ENCODE peak calls at places on chromosome 1, in ten cellular contexts. One of them, this sample, is unnamed.

GRCh38 chr1:203777596-203777995 is 12.6 kb downstream of the LAX1 start:
- DNase-seq in sigmoid colon: peak
- DNase-seq in NT2/D1: no peak
- DNase-seq in NCI-H1092: no peak
- DNase-seq in WTC11: no peak
- DNase-seq in globus pallidus: no peak
- DNase-seq in OCI-M1: no peak
- DNase-seq in NCI-H2081: no peak
- DNase-seq in nephron progenitor cell: no peak
- DNase-seq in GM23338: no peak
- DNase-seq in this sample: no peak

GRCh38 chr1:51666463-51666862 is 49.6 kb downstream of the OSBPL9 start:
- DNase-seq in globus pallidus: no peak
- DNase-seq in nephron progenitor cell: no peak
- DNase-seq in NT2/D1: no peak
- DNase-seq in sigmoid colon: no peak
- DNase-seq in WTC11: no peak
- DNase-seq in NCI-H2081: no peak
- DNase-seq in GM23338: no peak
- DNase-seq in NCI-H1092: no peak
- DNase-seq in OCI-M1: no peak
- DNase-seq in this sample: no peak

GRCh38 chr1:224707849-224708725 is 92.0 kb downstream of the CNIH3 start:
- DNase-seq in NCI-H1092: no peak
- DNase-seq in WTC11: no peak
- DNase-seq in GM23338: no peak
- DNase-seq in NCI-H2081: no peak
- DNase-seq in globus pallidus: no peak
- DNase-seq in nephron progenitor cell: no peak
- DNase-seq in OCI-M1: no peak
- DNase-seq in sigmoid colon: no peak
- DNase-seq in NT2/D1: no peak
- DNase-seq in this sample: peak

GRCh38 chr1:213014642-213015041 is 1.0 kb downstream of the ANGEL2 start:
- DNase-seq in sigmoid colon: no peak
- DNase-seq in OCI-M1: peak
- DNase-seq in WTC11: no peak
- DNase-seq in NT2/D1: no peak
- DNase-seq in globus pallidus: peak
- DNase-seq in nephron progenitor cell: no peak
- DNase-seq in GM23338: peak
- DNase-seq in NCI-H2081: no peak
- DNase-seq in NCI-H1092: no peak
- DNase-seq in this sample: no peak

GRCh38 chr1:197838836-197839235 is 63.6 kb upstream of the DENND1B start:
- DNase-seq in NCI-H2081: no peak
- DNase-seq in NCI-H1092: no peak
- DNase-seq in GM23338: no peak
- DNase-seq in OCI-M1: peak
- DNase-seq in sigmoid colon: no peak
- DNase-seq in nephron progenitor cell: no peak
- DNase-seq in globus pallidus: no peak
- DNase-seq in WTC11: no peak
- DNase-seq in NT2/D1: no peak
- DNase-seq in this sample: peak

GRCh38 chr1:88595355-88595754 is 88.7 kb upstream of the PKN2 start:
- DNase-seq in nephron progenitor cell: no peak
- DNase-seq in NCI-H2081: no peak
- DNase-seq in sigmoid colon: no peak
- DNase-seq in WTC11: no peak
- DNase-seq in GM23338: peak
- DNase-seq in OCI-M1: peak
- DNase-seq in NCI-H1092: no peak
- DNase-seq in NT2/D1: no peak
- DNase-seq in globus pallidus: no peak
- DNase-seq in this sample: peak

GRCh38 chr1:203112451-203112850 is 15.1 kb upstream of the ADORA1 start:
- DNase-seq in sigmoid colon: no peak
- DNase-seq in NCI-H1092: no peak
- DNase-seq in WTC11: no peak
- DNase-seq in NCI-H2081: no peak
- DNase-seq in globus pallidus: no peak
- DNase-seq in nephron progenitor cell: no peak
- DNase-seq in GM23338: no peak
- DNase-seq in OCI-M1: no peak
- DNase-seq in NT2/D1: no peak
- DNase-seq in this sample: no peak

GRCh38 chr1:8554956-8555534 is 237.1 kb downstream of the SLC45A1 start:
- DNase-seq in OCI-M1: peak
- DNase-seq in globus pallidus: no peak
- DNase-seq in NCI-H1092: no peak
- DNase-seq in NCI-H2081: no peak
- DNase-seq in NT2/D1: no peak
- DNase-seq in WTC11: no peak
- DNase-seq in nephron progenitor cell: no peak
- DNase-seq in sigmoid colon: peak
- DNase-seq in GM23338: no peak
- DNase-seq in this sample: peak

GRCh38 chr1:241600496-241600901 is 39.7 kb downstream of the CHML start:
- DNase-seq in WTC11: no peak
- DNase-seq in NCI-H1092: no peak
- DNase-seq in OCI-M1: peak
- DNase-seq in sigmoid colon: no peak
- DNase-seq in nephron progenitor cell: no peak
- DNase-seq in NT2/D1: no peak
- DNase-seq in NCI-H2081: no peak
- DNase-seq in globus pallidus: no peak
- DNase-seq in GM23338: no peak
- DNase-seq in this sample: no peak

GRCh38 chr1:92274939-92275338 is 23.8 kb downstream of the GLMN start:
- DNase-seq in WTC11: no peak
- DNase-seq in nephron progenitor cell: no peak
- DNase-seq in globus pallidus: no peak
- DNase-seq in NCI-H1092: no peak
- DNase-seq in NT2/D1: no peak
- DNase-seq in sigmoid colon: no peak
- DNase-seq in GM23338: no peak
- DNase-seq in OCI-M1: no peak
- DNase-seq in NCI-H2081: no peak
- DNase-seq in this sample: peak

GRCh38 chr1:207362962-207363858 is 41.7 kb downstream of the CD55 start:
- DNase-seq in OCI-M1: peak
- DNase-seq in WTC11: no peak
- DNase-seq in NCI-H2081: no peak
- DNase-seq in GM23338: no peak
- DNase-seq in nephron progenitor cell: no peak
- DNase-seq in globus pallidus: no peak
- DNase-seq in sigmoid colon: no peak
- DNase-seq in NCI-H1092: no peak
- DNase-seq in NT2/D1: no peak
- DNase-seq in this sample: peak

This sample was measured in HT1080.